ENCODE peak calls at places on chromosome 13, in four cellular contexts. K is IMR-90, C is mesendoderm, S is mesenchymal stem cell. H is an unnamed sample.

GRCh38 chr13:112510002-112510780 is 77.8 kb downstream of the TUBGCP3 start:
- DNase-seq in K (peak), C (peak), S (peak), H (peak)

GRCh38 chr13:114043421-114044053 is 69.7 kb upstream of the C13orf46 start:
- DNase-seq in K (peak), C (peak), S (peak), H (no peak)

GRCh38 chr13:109743706-109744453 is 42.5 kb downstream of the IRS2 start:
- DNase-seq in K (peak), C (peak), S (peak), H (peak)

GRCh38 chr13:45602183-45602582 is 13.4 kb downstream of the ERICH6B start:
- DNase-seq in K (no peak), C (no peak), S (peak), H (no peak)

GRCh38 chr13:41398494-41399190 is 58.7 kb upstream of the RGCC start:
- DNase-seq in K (no peak), C (no peak), S (no peak), H (no peak)

GRCh38 chr13:45108716-45109706 is 11.3 kb upstream of the GTF2F2 start:
- DNase-seq in K (peak), C (no peak), S (peak), H (no peak)

GRCh38 chr13:86974251-86974994 is 696.7 kb upstream of the SLITRK5 start:
- DNase-seq in K (no peak), C (no peak), S (no peak), H (no peak)

GRCh38 chr13:30165791-30166190 is 141.6 kb downstream of the KATNAL1 start:
- DNase-seq in K (no peak), C (no peak), S (no peak), H (no peak)

GRCh38 chr13:24557121-24557520 is 44.5 kb upstream of the PARP4 start:
- DNase-seq in K (no peak), C (no peak), S (no peak), H (no peak)

GRCh38 chr13:76438050-76438449 is 448.2 kb downstream of the KCTD12 start:
- DNase-seq in K (peak), C (no peak), S (peak), H (no peak)

GRCh38 chr13:49248433-49249002 is 793 bp downstream of the CDADC1 start:
- DNase-seq in K (peak), C (no peak), S (no peak), H (peak)

GRCh38 chr13:114077938-114078335 is 54.5 kb downstream of the RASA3 start:
- DNase-seq in K (peak), C (peak), S (peak), H (no peak)

GRCh38 chr13:113748101-113748861 is 10.7 kb upstream of the TMEM255B start:
- DNase-seq in K (no peak), C (no peak), S (no peak), H (no peak)

GRCh38 chr13:85347251-85347650 is 452.0 kb downstream of the SLITRK6 start:
- DNase-seq in K (peak), C (no peak), S (peak), H (no peak)

GRCh38 chr13:91567485-91568207 is 169.2 kb downstream of the GPC5 start:
- DNase-seq in K (no peak), C (no peak), S (peak), H (no peak)

GRCh38 chr13:44224433-44225149 is 149.0 kb upstream of the SERP2 start:
- DNase-seq in K (no peak), C (no peak), S (no peak), H (peak)

GRCh38 chr13:67632590-67632989 is 402.5 kb upstream of the PCDH9 start:
- DNase-seq in K (peak), C (no peak), S (peak), H (no peak)

GRCh38 chr13:63864171-63864902 is 2448.7 kb upstream of the PCDH20 start:
- DNase-seq in K (peak), C (peak), S (no peak), H (no peak)

GRCh38 chr13:91017031-91017668 is 330.3 kb upstream of the MIR17HG start:
- DNase-seq in K (peak), C (peak), S (peak), H (peak)

GRCh38 chr13:114173261-114173660 is 5.8 kb upstream of the CFAP97D2 start:
- DNase-seq in K (peak), C (no peak), S (no peak), H (no peak)

GRCh38 chr13:101449971-101450748 is 2.3 kb upstream of the ITGBL1 start:
- DNase-seq in K (peak), C (no peak), S (peak), H (peak)

GRCh38 chr13:106337096-106337495 is 198.4 kb downstream of the EFNB2 start:
- DNase-seq in K (peak), C (no peak), S (no peak), H (no peak)

GRCh38 chr13:109764474-109765292 is 21.7 kb downstream of the IRS2 start:
- DNase-seq in K (peak), C (peak), S (peak), H (no peak)

GRCh38 chr13:66562054-66562453 is 668.1 kb downstream of the PCDH9 start:
- DNase-seq in K (no peak), C (no peak), S (no peak), H (no peak)

GRCh38 chr13:30129411-30129810 is 177.9 kb downstream of the KATNAL1 start:
- DNase-seq in K (no peak), C (no peak), S (no peak), H (no peak)

GRCh38 chr13:25473864-25474263 is 102.1 kb downstream of the ATP8A2 start:
- DNase-seq in K (no peak), C (no peak), S (no peak), H (no peak)

GRCh38 chr13:83752141-83752540 is 130.1 kb downstream of the SLITRK1 start:
- DNase-seq in K (peak), C (peak), S (peak), H (peak)

GRCh38 chr13:46165485-46166220 is 16.3 kb downstream of the LCP1 start:
- DNase-seq in K (no peak), C (no peak), S (no peak), H (no peak)

GRCh38 chr13:111857846-111858560 is 208.9 kb upstream of the SOX1 start:
- DNase-seq in K (no peak), C (no peak), S (no peak), H (no peak)

GRCh38 chr13:91664036-91664435 is 265.6 kb downstream of the GPC5 start:
- DNase-seq in K (peak), C (peak), S (no peak), H (no peak)

GRCh38 chr13:111505175-111505777 is 184.8 kb downstream of the TEX29 start:
- DNase-seq in K (no peak), C (peak), S (no peak), H (no peak)

GRCh38 chr13:24328145-24328544 is 18.8 kb downstream of the C1QTNF9 start:
- DNase-seq in K (no peak), C (no peak), S (no peak), H (peak)

GRCh38 chr13:60288569-60288968 is 108.5 kb upstream of the TDRD3 start:
- DNase-seq in K (no peak), C (no peak), S (no peak), H (no peak)

GRCh38 chr13:99766641-99767045 is 204.9 kb downstream of the ZIC5 start:
- DNase-seq in K (no peak), C (peak), S (no peak), H (no peak)
- H2BK120ac ChIP-seq in K (no peak), C (no peak), S (no peak), H (no peak)

GRCh38 chr13:99969368-99969933 is 2.1 kb downstream of the ZIC5 start:
- DNase-seq in K (no peak), C (no peak), S (no peak), H (no peak)
- H2BK120ac ChIP-seq in K (no peak), C (peak), S (no peak), H (no peak)

GRCh38 chr13:62453761-62454160 is 1038.1 kb upstream of the PCDH20 start:
- DNase-seq in K (no peak), C (no peak), S (no peak), H (no peak)
- H2BK120ac ChIP-seq in K (no peak), C (no peak), S (no peak), H (no peak)

DNA sequence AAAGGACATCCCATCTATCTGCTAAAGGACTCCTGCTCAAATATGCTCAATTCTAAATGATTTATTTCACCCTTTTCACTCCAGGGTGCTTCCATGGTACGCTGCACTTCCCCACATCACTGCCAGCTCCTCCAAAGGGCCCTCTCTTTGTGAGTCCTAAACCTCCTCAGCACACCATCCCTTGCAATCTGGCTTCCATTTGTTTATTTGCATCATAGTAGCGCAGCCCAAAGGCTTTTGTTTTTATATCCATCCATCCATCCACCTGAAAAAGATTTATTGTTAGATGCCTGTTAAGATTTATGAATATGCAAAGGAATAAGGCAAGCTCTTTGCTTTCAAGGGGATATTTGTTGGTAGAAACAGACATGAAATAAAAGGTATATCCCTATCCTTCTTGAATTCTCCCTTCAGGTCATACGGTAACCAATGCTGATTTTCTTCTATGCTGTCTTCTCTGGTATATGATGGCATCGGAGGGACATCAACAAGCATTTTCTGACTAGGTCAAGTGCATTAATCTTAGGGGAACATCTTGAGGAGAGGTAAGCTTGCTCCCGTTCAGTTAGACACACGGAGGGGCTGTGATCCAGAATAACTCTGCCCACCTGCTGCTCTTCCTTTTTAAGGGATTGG is 397.6 kb downstream of the LIG4 start:
- DNase-seq in K (no peak), C (no peak), S (no peak), H (no peak)
- H2BK120ac ChIP-seq in K (peak), C (no peak), S (no peak), H (no peak)

GRCh38 chr13:21606251-21606650 is 2.3 kb upstream of the MICU2 start:
- DNase-seq in K (no peak), C (no peak), S (no peak), H (no peak)

GRCh38 chr13:21603531-21604448 is at the start of gene MICU2:
- DNase-seq in K (peak), C (peak), S (peak), H (peak)

GRCh38 chr13:21610687-21611086 is 6.7 kb upstream of the MICU2 start:
- DNase-seq in K (no peak), C (no peak), S (no peak), H (no peak)

GRCh38 chr13:21608961-21609360 is 5.0 kb upstream of the MICU2 start:
- DNase-seq in K (no peak), C (no peak), S (no peak), H (no peak)

DNA sequence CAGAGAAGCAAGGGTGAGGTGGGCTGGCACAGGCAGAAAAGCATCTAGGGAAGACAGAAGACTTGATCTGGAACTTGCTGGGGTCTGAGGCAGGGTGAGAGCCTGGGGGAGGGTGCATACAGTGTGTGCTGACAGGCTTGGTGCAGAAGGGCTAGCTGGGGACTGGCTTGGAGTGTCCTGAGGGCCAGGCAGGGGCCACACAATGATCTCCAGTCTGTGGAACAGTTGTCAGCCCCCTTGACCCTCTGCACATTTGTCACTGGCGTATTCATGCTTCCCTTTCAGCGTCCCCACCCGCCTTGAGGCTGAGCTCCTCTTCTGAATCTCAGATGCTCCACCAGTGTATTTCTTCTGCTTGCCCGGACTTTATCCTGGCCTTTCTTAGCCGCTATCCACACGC is 2.8 kb upstream of the MICU2 start:
- DNase-seq in K (no peak), C (no peak), S (no peak), H (no peak)
- H2BK120ac ChIP-seq in K (no peak), C (no peak), S (no peak), H (no peak)